ENCODE peak calls at places on chromosomes 4 and X, in six cellular contexts. N is sigmoid colon, H is esophagus muscularis mucosa, G is upper lobe of left lung, E is SK-N-SH, D is vagina. Q is an unnamed sample.

GRCh38 chrX:132127748-132128147 is at the start of gene FRMD7:
- DNase-seq in H (no peak), E (peak; percentile 10), D (no peak), N (no peak), G (peak; percentile 9), Q (no peak)

GRCh38 chr4:81921757-81922159 is 450.1 kb upstream of the RASGEF1B start:
- DNase-seq in N (no peak), G (no peak), H (no peak), E (no peak), D (no peak), Q (no peak)

GRCh38 chrX:53094584-53094908 is 604 bp downstream of the KANTR start:
- DNase-seq in H (no peak), G (no peak), N (no peak), E (no peak), D (no peak), Q (no peak)

GRCh38 chr4:156968479-156968984 is 3.1 kb downstream of the PDGFC start:
- DNase-seq in E (peak; percentile 42), G (no peak), H (no peak), D (no peak), N (peak; percentile 82), Q (no peak)

GRCh38 chr4:126738527-126738923 is 894.2 kb upstream of the INTU start:
- DNase-seq in G (no peak), H (no peak), D (no peak), E (no peak), N (no peak), Q (no peak)

GRCh38 chr4:185093573-185093972 is 49.5 kb upstream of the SLC25A4 start:
- DNase-seq in N (no peak), D (no peak), G (no peak), E (no peak), H (no peak), Q (no peak)

GRCh38 chr4:155207534-155208257 is 740 bp upstream of the NPY2R start:
- DNase-seq in N (no peak), G (peak; percentile 48), H (no peak), D (no peak), E (peak; percentile 47), Q (no peak)

GRCh38 chr4:83582289-83582756 is 46.4 kb downstream of the GPAT3 start:
- DNase-seq in H (no peak), D (no peak), E (no peak), G (no peak), N (peak; percentile 68), Q (no peak)

GRCh38 chr4:161457906-161458305 is 705.9 kb downstream of the FSTL5 start:
- DNase-seq in E (no peak), N (no peak), G (no peak), H (no peak), D (no peak), Q (no peak)

GRCh38 chrX:69919749-69920148 is 130.0 kb downstream of the AWAT2 start:
- DNase-seq in H (no peak), N (no peak), G (no peak), D (no peak), E (no peak), Q (no peak)

GRCh38 chr4:113292371-113293042 is 243.1 kb downstream of the ANK2 start:
- DNase-seq in D (no peak), G (peak; percentile 57), E (no peak), H (no peak), N (peak; percentile 80), Q (no peak)

GRCh38 chrX:40279091-40279430 is 181.3 kb upstream of the BCOR start:
- DNase-seq in H (no peak), D (no peak), G (no peak), E (no peak), N (no peak), Q (peak; percentile 43)

GRCh38 chrX:84046403-84046984 is 141.5 kb downstream of the RPS6KA6 start:
- DNase-seq in D (no peak), E (peak; percentile 30), H (no peak), G (no peak), N (no peak), Q (no peak)

GRCh38 chr4:182246401-182247205 is 3.4 kb downstream of the TENM3 start:
- DNase-seq in G (no peak), H (peak; percentile 82), D (no peak), N (no peak), E (no peak), Q (no peak)

GRCh38 chr4:95594629-95595028 is 45.9 kb upstream of the UNC5C start:
- DNase-seq in H (no peak), G (no peak), N (no peak), E (no peak), D (no peak), Q (no peak)

GRCh38 chr4:182564966-182565365 is 321.8 kb downstream of the TENM3 start:
- DNase-seq in D (no peak), E (no peak), N (no peak), H (no peak), G (no peak), Q (no peak)

GRCh38 chr4:122480023-122480422 is 23.5 kb upstream of the IL2 start:
- DNase-seq in E (no peak), N (no peak), D (no peak), G (no peak), H (no peak), Q (no peak)

GRCh38 chr4:763922-764321 is 58.3 kb downstream of the PCGF3 start:
- DNase-seq in D (no peak), G (no peak), E (no peak), H (no peak), N (no peak), Q (no peak)

GRCh38 chr4:88880001-88880400 is 177.0 kb downstream of the FAM13A start:
- DNase-seq in H (no peak), N (no peak), E (no peak), G (no peak), D (no peak), Q (no peak)

GRCh38 chrX:13029341-13029740 is 15.1 kb downstream of the FAM9C start:
- DNase-seq in G (no peak), D (no peak), N (no peak), E (no peak), H (no peak), Q (no peak)

GRCh38 chr4:159051245-159052071 is 51.4 kb upstream of the RAPGEF2 start:
- DNase-seq in E (no peak), D (no peak), G (no peak), N (no peak), H (no peak), Q (no peak)

GRCh38 chrX:145729635-145730034 is 88.0 kb upstream of the SLITRK2 start:
- DNase-seq in H (no peak), D (no peak), E (no peak), G (no peak), N (no peak), Q (no peak)

GRCh38 chrX:145735036-145735435 is 82.6 kb upstream of the SLITRK2 start:
- DNase-seq in G (no peak), N (no peak), H (no peak), D (no peak), E (no peak), Q (no peak)
- H3K9me3 ChIP-seq in G (no peaks in the 10 kb centered on the region), N (no peaks in the 10 kb centered on the region), H (no peaks in the 10 kb centered on the region), D (no peaks in the 10 kb centered on the region), E (no peaks in the 10 kb centered on the region), Q (no peaks in the 10 kb centered on the region)

GRCh38 chr4:153156263-153156662 is 48.0 kb upstream of the TRIM2 start:
- DNase-seq in D (no peak), G (no peak), E (no peak), H (no peak), N (no peak), Q (no peak)

GRCh38 chr4:153154010-153154975 is 50.0 kb upstream of the TRIM2 start:
- DNase-seq in D (no peak), H (no peak), N (no peak), E (peak; percentile 54), G (no peak), Q (no peak)

GRCh38 chr4:153151535-153152452 is 52.4 kb upstream of the TRIM2 start:
- DNase-seq in E (peak; percentile 39), N (peak; percentile 67), H (no peak), D (no peak), G (peak; percentile 89), Q (no peak)

GRCh38 chr4:153152453-153153338 is 51.5 kb upstream of the TRIM2 start:
- DNase-seq in H (no peak), D (no peak), E (peak; percentile 77), G (peak; percentile 82), N (no peak), Q (peak; percentile 81)

DNA sequence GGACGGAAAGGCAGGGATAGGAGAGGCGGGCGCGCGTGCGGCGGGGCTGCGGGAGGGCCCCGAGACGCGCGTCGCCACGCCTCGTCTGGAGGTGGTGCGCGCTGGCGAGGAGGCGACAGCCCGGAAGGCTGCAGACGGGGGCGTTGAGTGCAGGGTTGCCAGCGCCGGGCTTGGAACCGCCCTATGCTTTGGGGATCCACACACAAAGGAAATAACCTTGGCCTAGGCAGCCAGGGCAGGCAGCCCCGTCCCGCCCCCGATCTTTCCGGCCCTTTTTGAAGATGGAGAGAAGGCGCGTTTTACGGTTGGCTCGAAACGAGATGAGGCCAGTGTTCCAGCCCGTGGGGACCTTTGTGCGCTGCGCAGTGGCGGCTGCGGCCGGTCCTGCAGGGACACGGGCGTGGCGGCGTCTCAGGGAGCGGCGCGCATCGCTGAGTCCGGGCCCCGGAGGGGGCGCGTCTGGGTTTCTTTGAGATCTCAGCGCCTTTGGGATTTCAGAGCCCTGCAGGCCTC is 50.8 kb upstream of the TRIM2 start:
- DNase-seq in H (no peak), E (peak; percentile 87), D (no peak), G (peak; percentile 90), N (no peak), Q (peak; percentile 87)
- H3K4me1 ChIP-seq in H (peaks cover 27% of the 10 kb centered on the region), E (peaks cover 38% of the 10 kb centered on the region), D (peaks cover 14% of the 10 kb centered on the region), G (peaks cover 31% of the 10 kb centered on the region), N (no peaks in the 10 kb centered on the region), Q (peaks cover 16% of the 10 kb centered on the region)

DNA sequence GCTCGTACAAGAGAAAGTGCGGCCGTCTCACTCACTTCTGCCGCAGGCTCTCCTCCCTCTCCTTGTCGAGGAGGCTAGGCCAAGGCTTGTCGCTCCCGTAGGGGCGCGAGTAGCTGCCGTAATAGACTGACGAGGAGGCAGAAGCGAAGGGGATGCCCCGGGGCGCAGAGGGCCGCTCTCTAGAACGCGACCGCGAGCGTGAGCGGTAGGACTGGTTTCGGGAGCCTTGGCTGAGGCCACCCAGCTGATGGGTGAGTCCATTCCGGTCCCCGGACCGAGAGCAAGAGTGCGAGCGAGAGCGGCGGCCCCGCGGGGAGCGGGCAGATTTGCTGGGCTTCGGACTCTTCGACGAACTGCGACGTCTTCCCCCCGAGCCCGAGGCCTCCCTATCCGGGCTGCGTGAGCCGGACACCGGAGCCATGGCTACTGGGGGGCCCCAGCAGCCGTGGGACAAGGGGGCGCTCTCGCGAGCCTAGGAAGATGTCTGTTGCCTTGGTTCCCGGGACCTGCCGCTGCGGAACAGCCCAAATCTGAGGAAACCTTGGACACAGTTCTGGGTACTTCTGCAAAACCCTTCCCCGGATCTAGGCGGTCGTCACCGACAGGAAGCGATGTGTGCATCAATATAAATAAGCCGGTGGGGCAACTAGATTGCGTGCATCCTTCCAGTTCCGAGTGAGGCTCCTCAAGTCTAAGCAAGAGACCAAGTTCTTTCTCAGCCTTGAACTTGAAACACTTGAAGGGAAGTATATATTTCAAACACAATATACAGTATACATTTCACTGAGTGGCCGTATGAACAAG is at the start of gene NKAP:
- DNase-seq in H (peak; percentile 94), D (no peak), E (peak; percentile 86), G (peak; percentile 89), N (peak; percentile 90), Q (peak; percentile 87)
- TF ChIP-seq POLR2AphosphoS5 in H (peak; percentile 82), D (peak; percentile 80), E (peak; percentile 67), G (peak; percentile 56), N (peak; percentile 77), Q (peak; percentile 80)

DNA sequence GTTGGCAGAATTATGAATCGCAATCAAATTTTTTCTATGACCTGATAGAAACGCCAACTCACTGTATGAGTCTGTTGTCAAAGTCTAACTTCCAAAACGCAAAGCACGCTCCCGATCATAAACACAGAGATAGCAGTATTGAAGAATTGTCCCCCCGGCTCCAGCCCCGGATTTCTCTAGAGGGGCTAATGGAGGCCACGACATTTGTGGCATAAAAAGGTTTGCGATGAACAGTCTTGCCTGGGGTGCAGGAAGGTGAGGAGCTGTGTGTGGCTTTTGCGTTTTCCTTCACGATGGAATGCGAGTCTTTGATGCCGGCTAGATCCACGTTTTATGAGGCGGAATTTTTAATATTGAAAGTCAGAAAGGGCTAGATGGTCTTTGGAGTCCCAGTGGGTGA is 183.0 kb downstream of the CRLF2 start:
- DNase-seq in H (no peak), G (no peak), D (no peak), N (no peak), E (no peak), Q (no peak)
- H3K9me3 ChIP-seq in H (peaks cover 15% of the 10 kb centered on the region), G (no peaks in the 10 kb centered on the region), D (no peaks in the 10 kb centered on the region), N (no peaks in the 10 kb centered on the region), E (no peaks in the 10 kb centered on the region), Q (peaks cover 13% of the 10 kb centered on the region)